ENCODE peak calls at places on chromosome 17, in four cellular contexts. M, J, L and I are unnamed samples.

GRCh38 chr17:50573866-50574571 is 13.5 kb downstream of the CACNA1G start:
- DNase-seq in J (no peak), L (no peak), M (no peak), I (no peak)

GRCh38 chr17:22507823-22508222 is 815.5 kb downstream of the KCNJ18 start:
- DNase-seq in J (no peak), M (no peak), L (no peak), I (no peak)

GRCh38 chr17:76681222-76682137 is 29.3 kb downstream of the MXRA7 start:
- DNase-seq in M (peak; percentile 56), L (no peak), J (peak; percentile 75), I (no peak)

GRCh38 chr17:40945414-40945813 is 8.0 kb upstream of the KRT23 start:
- DNase-seq in J (no peak), L (no peak), M (no peak), I (no peak)

GRCh38 chr17:61397086-61397842 is 2.4 kb upstream of the TBX2 start:
- DNase-seq in M (no peak), J (no peak), L (no peak), I (no peak)

GRCh38 chr17:48510761-48511604 is 19.8 kb downstream of the HOXB1 start:
- DNase-seq in L (no peak), J (no peak), M (no peak), I (no peak)

GRCh38 chr17:77307479-77308198 is 166.9 kb downstream of the SEC14L1 start:
- DNase-seq in J (no peak), L (no peak), M (no peak), I (no peak)

GRCh38 chr17:56898874-56899273 is 15.0 kb downstream of the TRIM25 start:
- DNase-seq in J (no peak), L (no peak), M (no peak), I (peak; percentile 61)

GRCh38 chr17:77332034-77332971 is 191.5 kb downstream of the SEC14L1 start:
- DNase-seq in L (peak; percentile 35), J (peak; percentile 32), M (no peak), I (peak; percentile 36)

GRCh38 chr17:35795007-35795870 is at the start of gene MMP28:
- DNase-seq in L (no peak), J (peak; percentile 64), M (no peak), I (no peak)

GRCh38 chr17:2906907-2907306 is 110.7 kb downstream of the RAP1GAP2 start:
- DNase-seq in L (no peak), J (no peak), M (no peak), I (no peak)

GRCh38 chr17:5080591-5080990 is 2.3 kb downstream of the ZFP3 start:
- DNase-seq in M (no peak), J (no peak), L (no peak), I (no peak)

GRCh38 chr17:62663304-62663703 is 35.8 kb downstream of the MRC2 start:
- DNase-seq in J (no peak), L (no peak), M (no peak), I (no peak)

GRCh38 chr17:47698749-47699535 is 5.0 kb downstream of the TBKBP1 start:
- DNase-seq in M (no peak), J (peak; percentile 69), L (no peak), I (no peak)

GRCh38 chr17:10768766-10769383 is 35.0 kb downstream of the TMEM238L start:
- DNase-seq in J (no peak), M (no peak), L (no peak), I (no peak)

GRCh38 chr17:19357351-19358140 is 5.0 kb downstream of the B9D1 start:
- DNase-seq in J (peak; percentile 10), L (no peak), M (no peak), I (no peak)

GRCh38 chr17:41975099-41976083 is 8.8 kb downstream of the CNP start:
- DNase-seq in J (no peak), M (no peak), L (no peak), I (no peak)

GRCh38 chr17:6452471-6453266 is 8.4 kb downstream of the PIMREG start:
- DNase-seq in J (no peak), L (no peak), M (no peak), I (no peak)

GRCh38 chr17:43880420-43880991 is 26.8 kb downstream of the MPP2 start:
- DNase-seq in M (peak; percentile 22), J (peak; percentile 33), L (no peak), I (no peak)

GRCh38 chr17:28478940-28479615 is 5.6 kb downstream of the SLC13A2 start:
- DNase-seq in M (no peak), L (no peak), J (no peak), I (no peak)

GRCh38 chr17:39935896-39936295 is 8.4 kb downstream of the LRRC3C start:
- DNase-seq in L (no peak), M (no peak), J (no peak), I (no peak)

GRCh38 chr17:2975469-2975958 is 87.9 kb downstream of the OR1D5 start:
- DNase-seq in J (peak; percentile 26), M (peak; percentile 90), L (peak; percentile 29), I (no peak)

GRCh38 chr17:79420318-79421243 is 190.3 kb downstream of the RBFOX3 start:
- DNase-seq in J (no peak), M (peak; percentile 26), L (no peak), I (no peak)

GRCh38 chr17:31393749-31394146 is 2.3 kb downstream of the RAB11FIP4 start:
- DNase-seq in L (no peak), M (no peak), J (peak; percentile 12), I (no peak)

GRCh38 chr17:41178341-41178740 is 320 bp upstream of the KRTAP4-2 start:
- DNase-seq in M (no peak), J (no peak), L (no peak), I (no peak)

GRCh38 chr17:55513885-55514590 is 2.8 kb upstream of the SMIM36 start:
- DNase-seq in J (peak; percentile 43), M (peak; percentile 70), L (peak; percentile 54), I (no peak)
- TF ChIP-seq POLR2AphosphoS5 in J (no peak), M (no peak), L (no peak), I (no peak)

GRCh38 chr17:1197781-1198490 is 18.2 kb upstream of the ABR start:
- DNase-seq in L (peak; percentile 70), M (no peak), J (peak; percentile 90), I (peak; percentile 90)
- TF ChIP-seq POLR2AphosphoS5 in L (no peak), M (no peak), J (peak; percentile 47), I (no peak)

GRCh38 chr17:17351901-17352781 is 49.0 kb downstream of the NT5M start:
- DNase-seq in M (no peak), J (no peak), L (no peak), I (peak; percentile 82)
- TF ChIP-seq POLR2AphosphoS5 in M (no peak), J (no peak), L (no peak), I (no peak)

GRCh38 chr17:51734462-51734861 is 424.1 kb downstream of the CA10 start:
- DNase-seq in M (peak; percentile 12), L (no peak), J (no peak), I (no peak)

GRCh38 chr17:51733166-51733565 is 425.3 kb downstream of the CA10 start:
- DNase-seq in M (no peak), J (no peak), L (no peak), I (no peak)

GRCh38 chr17:51734976-51735375 is 423.5 kb downstream of the CA10 start:
- DNase-seq in L (no peak), J (no peak), M (no peak), I (no peak)

DNA sequence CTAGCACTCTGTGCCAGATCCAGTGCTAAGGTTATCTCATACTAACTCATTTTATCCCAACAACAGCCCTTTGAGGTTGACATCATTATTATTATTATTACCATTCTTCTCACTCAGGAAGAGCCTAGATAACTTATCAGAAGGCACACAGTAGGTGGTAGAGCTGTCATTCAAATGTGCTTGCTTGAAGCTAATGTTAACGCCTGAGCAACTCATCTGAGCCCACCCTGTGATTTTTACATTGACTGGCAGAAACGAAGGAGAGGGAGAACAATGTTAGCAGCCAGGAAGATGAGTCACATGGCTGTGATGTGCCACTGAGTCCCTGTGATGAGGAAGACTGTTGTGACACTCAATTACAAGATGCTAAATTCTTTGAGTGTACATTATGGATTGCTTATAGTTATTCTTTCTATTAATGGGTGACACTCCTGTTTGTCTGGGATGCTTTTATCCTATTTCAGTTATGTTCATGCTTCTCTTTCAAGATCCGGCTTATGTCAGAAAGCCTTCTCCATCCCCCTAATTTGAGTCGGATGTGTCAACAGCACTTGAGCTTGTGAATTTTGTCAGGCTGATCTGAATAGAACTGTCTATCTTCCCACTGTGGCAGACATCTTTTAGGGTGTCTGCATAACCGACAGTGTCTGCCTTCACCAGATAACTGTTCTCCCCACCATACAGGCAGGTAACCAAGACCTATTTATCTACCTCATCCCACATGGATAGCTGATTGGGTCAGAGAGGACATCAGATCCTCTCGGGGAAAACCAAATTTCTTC is 426.4 kb downstream of the CA10 start:
- DNase-seq in L (no peak), M (no peak), J (no peak), I (no peak)
- TF ChIP-seq POLR2AphosphoS5 in L (no peak), M (no peak), J (no peak), I (no peak)

DNA sequence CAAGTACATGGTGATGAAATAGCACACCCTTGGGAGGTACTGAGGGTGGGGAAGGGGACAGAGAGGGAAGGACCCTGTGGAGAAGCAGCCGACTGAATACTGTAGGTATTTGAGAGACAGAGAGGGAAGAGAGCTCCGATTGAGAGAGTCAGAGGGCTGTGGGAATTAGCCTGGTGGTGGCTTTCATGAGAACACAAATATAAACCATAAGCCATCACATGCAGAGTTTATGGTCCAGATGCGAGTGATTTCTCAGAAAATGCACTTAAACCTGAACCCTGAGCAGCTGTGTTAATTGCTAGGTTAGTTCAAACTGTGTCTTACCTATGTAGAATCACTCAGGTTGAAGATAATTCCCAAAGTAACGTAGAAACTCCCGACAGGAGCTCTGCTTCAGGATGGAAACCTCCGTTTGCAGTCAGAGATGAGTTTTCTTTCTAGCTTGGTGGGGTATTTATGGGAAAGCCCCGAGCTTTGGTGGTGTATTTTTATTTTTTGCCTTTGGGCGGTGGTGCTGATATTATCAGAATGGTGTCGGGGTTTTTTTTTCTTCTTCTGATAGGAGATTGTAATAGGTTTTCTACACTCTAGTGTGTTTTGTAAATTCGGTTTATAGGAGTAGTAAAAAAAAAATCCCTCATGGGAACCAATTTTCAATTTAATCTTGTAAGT is 185.0 kb upstream of the CACNG5 start:
- DNase-seq in M (no peak), J (no peak), L (no peak), I (no peak)
- TF ChIP-seq POLR2AphosphoS5 in M (no peak), J (no peak), L (no peak), I (no peak)

GRCh38 chr17:81020767-81021497 is 14.0 kb upstream of the BAIAP2 start:
- DNase-seq in M (no peak), J (peak; percentile 93), L (no peak), I (no peak)
- TF ChIP-seq POLR2AphosphoS5 in M (no peak), J (no peak), L (no peak), I (no peak)

DNA sequence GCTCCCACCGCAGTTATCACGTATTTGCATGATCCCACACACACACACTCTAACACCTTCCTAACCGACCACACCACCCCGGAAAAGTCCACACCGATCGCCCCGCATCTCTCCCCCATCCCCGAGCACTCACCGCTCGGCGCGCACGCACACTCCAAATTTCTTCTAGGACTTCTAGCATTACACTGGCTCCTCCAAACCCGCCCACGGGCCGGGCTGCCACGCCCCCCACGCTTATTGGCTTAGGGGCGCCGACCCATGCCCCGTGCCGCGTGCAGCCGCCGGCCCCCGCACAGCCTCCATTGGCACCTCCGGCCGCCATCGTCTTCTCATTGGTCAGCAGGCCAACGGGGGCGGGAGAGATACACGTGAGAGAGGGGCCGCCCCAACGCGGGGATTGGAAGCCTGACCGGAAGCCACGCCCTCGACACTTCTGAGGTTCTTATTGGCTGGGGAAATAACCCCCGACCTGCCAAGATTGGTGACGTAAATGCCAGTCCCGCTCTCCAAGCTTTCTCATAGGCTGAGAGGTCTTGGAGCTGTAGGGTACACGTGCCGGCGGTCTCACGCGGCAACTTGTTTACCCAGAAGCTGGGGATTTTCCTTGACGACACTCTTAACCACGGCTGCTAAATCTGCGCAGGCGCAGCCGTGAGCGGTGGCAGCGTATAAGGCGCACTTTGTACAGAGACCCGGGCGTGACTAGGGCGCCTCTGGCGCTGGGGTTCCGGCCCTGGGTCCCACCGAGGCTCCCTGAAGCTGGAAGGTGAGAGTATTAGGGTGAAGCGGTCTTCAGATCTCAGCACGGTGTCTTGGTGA is 4.2 kb upstream of the PER1 start:
- DNase-seq in L (peak; percentile 100), J (peak; percentile 99), M (peak; percentile 100), I (peak; percentile 100)
- TF ChIP-seq POLR2AphosphoS5 in L (peak; percentile 100), J (peak; percentile 99), M (peak; percentile 80), I (peak; percentile 99)